ENCODE peak calls at places on chromosomes 13 and 19, in four cellular contexts. One of them, this sample, is unnamed.

GRCh38 chr19:43802216-43802951 is at the start of gene LYPD5:
- DNase-seq in heart right ventricle: no peak
- DNase-seq in uterus: no peak
- DNase-seq in dorsolateral prefrontal cortex: no peak
- DNase-seq in this sample: no peak

GRCh38 chr19:3555653-3556422 is 1.5 kb downstream of the MFSD12 start:
- DNase-seq in heart right ventricle: no peak
- DNase-seq in uterus: no peak
- DNase-seq in dorsolateral prefrontal cortex: no peak
- DNase-seq in this sample: no peak

GRCh38 chr19:10517361-10517759 is at the start of gene S1PR5:
- DNase-seq in heart right ventricle: peak
- DNase-seq in uterus: no peak
- DNase-seq in dorsolateral prefrontal cortex: peak
- DNase-seq in this sample: no peak

GRCh38 chr13:114124921-114125320 is 7.5 kb downstream of the RASA3 start:
- DNase-seq in heart right ventricle: no peak
- DNase-seq in uterus: no peak
- DNase-seq in dorsolateral prefrontal cortex: no peak
- DNase-seq in this sample: peak

GRCh38 chr13:111046590-111047141 is 68.4 kb upstream of the ARHGEF7 start:
- DNase-seq in heart right ventricle: no peak
- DNase-seq in uterus: no peak
- DNase-seq in dorsolateral prefrontal cortex: no peak
- DNase-seq in this sample: no peak

GRCh38 chr19:6935618-6936017 is 48.2 kb downstream of the ADGRE1 start:
- DNase-seq in heart right ventricle: no peak
- DNase-seq in uterus: no peak
- DNase-seq in dorsolateral prefrontal cortex: no peak
- DNase-seq in this sample: no peak

GRCh38 chr13:79966502-79966901 is 374.4 kb downstream of the SPRY2 start:
- DNase-seq in heart right ventricle: no peak
- DNase-seq in uterus: no peak
- DNase-seq in dorsolateral prefrontal cortex: no peak
- DNase-seq in this sample: no peak

GRCh38 chr13:33349314-33349995 is 63.9 kb upstream of the STARD13 start:
- DNase-seq in heart right ventricle: no peak
- DNase-seq in uterus: peak
- DNase-seq in dorsolateral prefrontal cortex: no peak
- DNase-seq in this sample: no peak

GRCh38 chr13:97258801-97259200 is 36.7 kb downstream of the MBNL2 start:
- DNase-seq in heart right ventricle: no peak
- DNase-seq in uterus: no peak
- DNase-seq in dorsolateral prefrontal cortex: no peak
- DNase-seq in this sample: no peak

GRCh38 chr13:111650626-111651025 is 330.2 kb downstream of the TEX29 start:
- DNase-seq in heart right ventricle: no peak
- DNase-seq in uterus: no peak
- DNase-seq in dorsolateral prefrontal cortex: no peak
- DNase-seq in this sample: no peak

GRCh38 chr19:35226748-35227147 is 1.8 kb downstream of the FAM187B start:
- DNase-seq in heart right ventricle: no peak
- DNase-seq in uterus: no peak
- DNase-seq in dorsolateral prefrontal cortex: no peak
- DNase-seq in this sample: no peak

GRCh38 chr13:99984463-99985242 is 3.1 kb downstream of the ZIC2 start:
- DNase-seq in heart right ventricle: no peak
- DNase-seq in uterus: no peak
- DNase-seq in dorsolateral prefrontal cortex: no peak
- DNase-seq in this sample: no peak

GRCh38 chr19:55579766-55580621 is 654 bp downstream of the ZNF579 start:
- DNase-seq in heart right ventricle: peak
- DNase-seq in uterus: peak
- DNase-seq in dorsolateral prefrontal cortex: peak
- DNase-seq in this sample: no peak

GRCh38 chr13:43545317-43545874 is 241.4 kb downstream of the ENOX1 start:
- DNase-seq in heart right ventricle: peak
- DNase-seq in uterus: peak
- DNase-seq in dorsolateral prefrontal cortex: no peak
- DNase-seq in this sample: no peak

GRCh38 chr19:10006335-10006708 is 4.0 kb downstream of the COL5A3 start:
- DNase-seq in heart right ventricle: peak
- DNase-seq in uterus: peak
- DNase-seq in dorsolateral prefrontal cortex: no peak
- DNase-seq in this sample: no peak

GRCh38 chr19:2567580-2567979 is 91.7 kb downstream of the GADD45B start:
- DNase-seq in heart right ventricle: peak
- DNase-seq in uterus: no peak
- DNase-seq in dorsolateral prefrontal cortex: no peak
- DNase-seq in this sample: no peak

GRCh38 chr19:38211779-38212178 is 12.2 kb downstream of the DPF1 start:
- DNase-seq in heart right ventricle: no peak
- DNase-seq in uterus: no peak
- DNase-seq in dorsolateral prefrontal cortex: no peak
- DNase-seq in this sample: no peak

GRCh38 chr19:2425622-2426581 is 1.5 kb downstream of the TIMM13 start:
- DNase-seq in heart right ventricle: no peak
- DNase-seq in uterus: no peak
- DNase-seq in dorsolateral prefrontal cortex: no peak
- DNase-seq in this sample: no peak

GRCh38 chr13:32039056-32039455 is 7.5 kb downstream of the FRY start:
- DNase-seq in heart right ventricle: no peak
- DNase-seq in uterus: no peak
- DNase-seq in dorsolateral prefrontal cortex: no peak
- DNase-seq in this sample: no peak

GRCh38 chr13:44243198-44243852 is 130.3 kb upstream of the SERP2 start:
- DNase-seq in heart right ventricle: no peak
- DNase-seq in uterus: no peak
- DNase-seq in dorsolateral prefrontal cortex: no peak
- DNase-seq in this sample: peak

GRCh38 chr13:48902421-48902820 is 73.3 kb upstream of the FNDC3A start:
- DNase-seq in heart right ventricle: no peak
- DNase-seq in uterus: no peak
- DNase-seq in dorsolateral prefrontal cortex: no peak
- DNase-seq in this sample: no peak

GRCh38 chr13:81304121-81304659 is 963.3 kb upstream of the SPRY2 start:
- DNase-seq in heart right ventricle: no peak
- DNase-seq in uterus: no peak
- DNase-seq in dorsolateral prefrontal cortex: no peak
- DNase-seq in this sample: no peak

GRCh38 chr13:63690672-63691071 is 2275.0 kb upstream of the PCDH20 start:
- DNase-seq in heart right ventricle: no peak
- DNase-seq in uterus: no peak
- DNase-seq in dorsolateral prefrontal cortex: no peak
- DNase-seq in this sample: no peak

GRCh38 chr19:41619018-41619571 is 7.8 kb downstream of the CEACAM4 start:
- DNase-seq in heart right ventricle: no peak
- DNase-seq in uterus: no peak
- DNase-seq in dorsolateral prefrontal cortex: no peak
- DNase-seq in this sample: no peak

GRCh38 chr13:66778461-66778860 is 451.7 kb downstream of the PCDH9 start:
- DNase-seq in heart right ventricle: no peak
- DNase-seq in uterus: no peak
- DNase-seq in dorsolateral prefrontal cortex: no peak
- DNase-seq in this sample: no peak

GRCh38 chr19:50287331-50287730 is 41.8 kb downstream of the KCNC3 start:
- DNase-seq in heart right ventricle: no peak
- DNase-seq in uterus: no peak
- DNase-seq in dorsolateral prefrontal cortex: no peak
- DNase-seq in this sample: no peak

GRCh38 chr19:54439174-54439851 is 9.7 kb upstream of the LENG8 start:
- DNase-seq in heart right ventricle: no peak
- DNase-seq in uterus: no peak
- DNase-seq in dorsolateral prefrontal cortex: no peak
- DNase-seq in this sample: no peak
- TF ChIP-seq CTCF in heart right ventricle: peak
- TF ChIP-seq CTCF in uterus: no peak
- TF ChIP-seq CTCF in dorsolateral prefrontal cortex: peak
- TF ChIP-seq CTCF in this sample: peak

DNA sequence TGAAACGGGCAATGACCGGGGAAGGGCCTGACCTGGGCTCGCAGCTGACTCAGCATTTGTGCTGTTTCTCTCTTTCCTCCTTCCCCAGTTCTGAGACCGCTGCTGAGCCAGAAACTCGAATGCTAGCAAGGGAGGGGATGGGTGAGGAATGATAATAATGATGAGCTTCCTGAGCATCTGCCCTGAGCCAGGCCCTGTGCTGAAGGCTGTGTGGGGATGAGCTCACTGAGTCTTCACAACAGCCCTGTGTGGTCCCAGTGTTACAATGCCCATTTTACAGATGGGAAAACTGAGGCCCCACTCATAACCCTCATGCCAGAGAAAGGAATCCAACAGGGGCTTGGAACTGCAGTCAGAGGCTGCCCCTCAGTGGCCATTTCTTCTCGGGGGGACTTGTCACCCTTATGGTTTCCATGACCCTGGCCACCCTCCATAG is 8.1 kb downstream of the SULT2B1 start:
- DNase-seq in heart right ventricle: no peak
- DNase-seq in uterus: no peak
- DNase-seq in dorsolateral prefrontal cortex: no peak
- DNase-seq in this sample: no peak
- H3K4me3 ChIP-seq in heart right ventricle: no peak
- H3K4me3 ChIP-seq in uterus: no peak
- H3K4me3 ChIP-seq in dorsolateral prefrontal cortex: no peak
- H3K4me3 ChIP-seq in this sample: no peak

DNA sequence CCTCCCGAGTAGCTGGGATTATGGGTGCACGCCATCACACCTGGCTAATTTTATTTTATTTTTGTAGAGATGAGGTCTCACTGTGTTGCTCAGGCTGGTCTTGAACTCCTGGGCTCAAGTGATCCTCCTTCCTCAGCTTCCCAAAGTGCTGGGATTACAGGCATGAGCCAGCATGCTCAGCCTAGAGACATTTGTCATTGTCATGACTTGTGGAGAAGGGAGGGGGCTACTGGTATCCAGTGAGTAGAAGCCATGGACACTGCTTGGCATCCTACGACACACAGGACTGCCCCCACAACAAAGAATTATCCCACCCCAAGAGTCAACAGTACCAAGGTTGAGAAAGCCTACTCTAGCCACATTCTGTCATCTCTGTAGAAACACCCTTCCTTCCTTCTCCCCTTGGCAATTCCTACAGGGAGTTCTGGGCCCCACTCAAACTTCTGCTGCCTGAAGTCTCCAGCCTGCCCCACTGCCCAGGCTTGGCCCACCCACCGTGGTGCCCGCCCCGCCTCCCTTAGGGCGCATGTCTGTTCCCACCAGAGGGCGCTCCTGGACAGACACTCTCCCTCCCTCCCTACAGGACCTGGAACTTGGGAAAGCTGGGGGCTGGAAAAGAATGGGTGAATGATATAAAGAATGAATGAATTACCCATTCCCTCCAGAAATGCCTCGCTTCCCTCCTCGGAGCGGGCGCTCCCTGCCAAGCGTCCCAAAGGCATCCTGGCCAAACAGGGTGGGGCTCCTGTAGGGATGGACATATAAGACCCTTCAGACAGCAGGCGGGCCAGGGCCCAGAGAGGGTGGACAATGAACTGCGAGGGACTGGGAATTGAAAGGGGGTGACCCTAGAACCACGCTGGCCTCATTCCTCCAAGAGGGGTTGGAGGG is 5.5 kb upstream of the EMP3 start:
- DNase-seq in heart right ventricle: peak
- DNase-seq in uterus: peak
- DNase-seq in dorsolateral prefrontal cortex: peak
- DNase-seq in this sample: no peak
- TF ChIP-seq CTCF in heart right ventricle: peak
- TF ChIP-seq CTCF in uterus: peak
- TF ChIP-seq CTCF in dorsolateral prefrontal cortex: peak
- TF ChIP-seq CTCF in this sample: peak

GRCh38 chr13:77478645-77478997 is 56.9 kb upstream of the SCEL start:
- DNase-seq in heart right ventricle: no peak
- DNase-seq in uterus: no peak
- DNase-seq in dorsolateral prefrontal cortex: no peak
- DNase-seq in this sample: no peak

GRCh38 chr13:77477299-77477848 is 58.1 kb upstream of the SCEL start:
- DNase-seq in heart right ventricle: no peak
- DNase-seq in uterus: no peak
- DNase-seq in dorsolateral prefrontal cortex: no peak
- DNase-seq in this sample: no peak

GRCh38 chr13:77476456-77476855 is 59.0 kb upstream of the SCEL start:
- DNase-seq in heart right ventricle: no peak
- DNase-seq in uterus: no peak
- DNase-seq in dorsolateral prefrontal cortex: no peak
- DNase-seq in this sample: no peak

GRCh38 chr13:77480071-77480470 is 55.4 kb upstream of the SCEL start:
- DNase-seq in heart right ventricle: no peak
- DNase-seq in uterus: no peak
- DNase-seq in dorsolateral prefrontal cortex: no peak
- DNase-seq in this sample: no peak

DNA sequence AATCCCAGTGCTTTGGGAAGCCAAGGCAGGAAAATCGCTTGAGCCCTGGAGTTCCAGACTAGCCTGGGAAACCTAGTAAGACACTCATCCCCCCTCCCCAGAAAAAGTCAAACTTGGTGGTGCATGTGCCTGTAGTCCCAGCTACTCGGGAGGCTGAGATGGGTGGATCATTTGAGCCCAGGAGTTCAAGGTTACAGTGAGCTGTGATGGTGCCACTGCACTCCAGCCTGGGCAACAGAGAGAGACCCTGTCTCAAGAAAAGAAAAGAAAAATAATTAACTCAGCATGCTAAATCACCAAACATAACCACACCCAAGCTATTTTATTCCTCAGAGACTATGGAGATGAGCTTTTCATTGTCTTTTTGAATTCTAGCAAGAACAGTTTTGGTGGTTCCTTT is 56.2 kb upstream of the SCEL start:
- DNase-seq in heart right ventricle: no peak
- DNase-seq in uterus: no peak
- DNase-seq in dorsolateral prefrontal cortex: no peak
- DNase-seq in this sample: no peak
- H3K4me3 ChIP-seq in heart right ventricle: no peak
- H3K4me3 ChIP-seq in uterus: no peak
- H3K4me3 ChIP-seq in dorsolateral prefrontal cortex: no peak
- H3K4me3 ChIP-seq in this sample: no peak